ENCODE peak calls at places on chromosomes 4 and X, in ten cellular contexts. G is dorsolateral prefrontal cortex, F is hepatocyte, E is heart left ventricle, K is WERI-Rb-1, C is pancreas, D is endodermal cell, M is Peyer's patch, N is left lung, R is aorta. T is an unnamed sample.

GRCh38 chrX:55014897-55015299 is 14.7 kb downstream of the APEX2 start:
- DNase-seq in G (no peak), F (no peak), E (no peak), K (no peak), C (no peak), D (no peak), M (no peak), N (no peak), R (no peak), T (no peak)

GRCh38 chrX:24378706-24379105 is 18.3 kb downstream of the SUPT20HL1 start:
- DNase-seq in G (no peak), F (no peak), E (no peak), K (no peak), C (no peak), D (no peak), M (no peak), N (no peak), R (no peak), T (no peak)

GRCh38 chr4:6269400-6269650 is 325 bp upstream of the WFS1 start:
- DNase-seq in G (no peak), F (no peak), E (no peak), K (no peak), C (no peak), D (no peak), M (no peak), N (no peak), R (no peak), T (no peak)

GRCh38 chr4:3688018-3688998 is 77.9 kb upstream of the ADRA2C start:
- DNase-seq in G (no peak), F (no peak), E (no peak), K (no peak), C (peak), D (no peak), M (no peak), N (peak), R (peak), T (peak)

GRCh38 chr4:41569957-41570356 is 32.0 kb downstream of the LIMCH1 start:
- DNase-seq in G (no peak), F (no peak), E (peak), K (peak), C (no peak), D (no peak), M (no peak), N (no peak), R (no peak), T (peak)

GRCh38 chr4:8343051-8343966 is 73.8 kb downstream of the HTRA3 start:
- DNase-seq in G (no peak), F (no peak), E (peak), K (no peak), C (no peak), D (peak), M (no peak), N (peak), R (no peak), T (peak)

GRCh38 chrX:133053854-133054565 is 42.9 kb downstream of the USP26 start:
- DNase-seq in G (no peak), F (no peak), E (no peak), K (no peak), C (no peak), D (no peak), M (no peak), N (no peak), R (no peak), T (no peak)

GRCh38 chr4:149889976-149890375 is 74.3 kb upstream of the IQCM start:
- DNase-seq in G (no peak), F (no peak), E (no peak), K (no peak), C (no peak), D (no peak), M (no peak), N (no peak), R (no peak), T (no peak)

GRCh38 chrX:45852884-45853283 is 652.2 kb upstream of the DIPK2B start:
- DNase-seq in G (no peak), F (no peak), E (no peak), K (no peak), C (no peak), D (no peak), M (no peak), N (no peak), R (no peak), T (no peak)

GRCh38 chr4:179151770-179152169 is 1709.5 kb upstream of the AGA start:
- DNase-seq in G (no peak), F (no peak), E (no peak), K (no peak), C (no peak), D (peak), M (no peak), N (no peak), R (no peak), T (no peak)

GRCh38 chr4:165757426-165757825 is 115.6 kb upstream of the TLL1 start:
- DNase-seq in G (no peak), F (no peak), E (no peak), K (no peak), C (no peak), D (no peak), M (no peak), N (no peak), R (no peak), T (no peak)

GRCh38 chr4:123144626-123145025 is 222.2 kb upstream of the NUDT6 start:
- DNase-seq in G (no peak), F (no peak), E (no peak), K (no peak), C (no peak), D (no peak), M (no peak), N (no peak), R (no peak), T (no peak)

GRCh38 chr4:100517864-100518341 is at the start of gene EMCN:
- DNase-seq in G (no peak), F (no peak), E (peak), K (no peak), C (no peak), D (no peak), M (no peak), N (no peak), R (no peak), T (no peak)

GRCh38 chrX:149259241-149259640 is 245.9 kb downstream of the IDS start:
- DNase-seq in G (no peak), F (no peak), E (no peak), K (no peak), C (no peak), D (no peak), M (no peak), N (no peak), R (no peak), T (no peak)

GRCh38 chrX:69060631-69061408 is 104.4 kb downstream of the PJA1 start:
- DNase-seq in G (no peak), F (peak), E (peak), K (peak), C (peak), D (peak), M (no peak), N (no peak), R (no peak), T (peak)

GRCh38 chrX:1909419-1910206 is 294.8 kb downstream of the ASMT start:
- DNase-seq in G (no peak), F (no peak), E (no peak), K (no peak), C (no peak), D (no peak), M (no peak), N (no peak), R (no peak), T (no peak)

GRCh38 chrX:15343075-15343476 is 7.8 kb upstream of the PIGA start:
- DNase-seq in G (no peak), F (peak), E (no peak), K (no peak), C (no peak), D (no peak), M (no peak), N (no peak), R (no peak), T (peak)

GRCh38 chr4:7309636-7310035 is 117.3 kb downstream of the SORCS2 start:
- DNase-seq in G (no peak), F (no peak), E (no peak), K (no peak), C (peak), D (no peak), M (no peak), N (peak), R (no peak), T (peak)

GRCh38 chr4:128979934-128980333 is 113.4 kb downstream of the SCLT1 start:
- DNase-seq in G (no peak), F (peak), E (no peak), K (no peak), C (no peak), D (no peak), M (no peak), N (no peak), R (no peak), T (no peak)

GRCh38 chr4:109359040-109359646 is 56.7 kb upstream of the COL25A1 start:
- DNase-seq in G (no peak), F (no peak), E (no peak), K (no peak), C (no peak), D (no peak), M (no peak), N (no peak), R (no peak), T (no peak)

GRCh38 chr4:170026253-170026991 is at the start of gene MFAP3L:
- DNase-seq in G (peak), F (peak), E (peak), K (peak), C (peak), D (peak), M (peak), N (peak), R (peak), T (peak)

GRCh38 chrX:136497556-136498048 is at the start of gene HTATSF1:
- DNase-seq in G (peak), F (no peak), E (no peak), K (no peak), C (peak), D (no peak), M (no peak), N (peak), R (no peak), T (peak)

GRCh38 chr4:98482847-98483806 is 175.3 kb downstream of the TSPAN5 start:
- DNase-seq in G (no peak), F (no peak), E (no peak), K (no peak), C (no peak), D (no peak), M (no peak), N (no peak), R (no peak), T (no peak)

GRCh38 chr4:71396382-71396781 is 57.6 kb downstream of the SLC4A4 start:
- DNase-seq in G (no peak), F (peak), E (no peak), K (no peak), C (no peak), D (no peak), M (no peak), N (no peak), R (no peak), T (no peak)

GRCh38 chrX:25020391-25021131 is 4.8 kb upstream of the ARX start:
- DNase-seq in G (no peak), F (peak), E (peak), K (peak), C (no peak), D (peak), M (no peak), N (no peak), R (no peak), T (peak)

GRCh38 chr4:95715830-95716229 is 124.1 kb upstream of the PDHA2 start:
- DNase-seq in G (no peak), F (peak), E (no peak), K (no peak), C (no peak), D (no peak), M (no peak), N (no peak), R (no peak), T (no peak)

GRCh38 chr4:48296330-48296729 is 26.7 kb upstream of the TEC start:
- DNase-seq in G (no peak), F (no peak), E (no peak), K (no peak), C (no peak), D (peak), M (no peak), N (no peak), R (no peak), T (no peak)

GRCh38 chr4:2484993-2485392 is 16.1 kb downstream of the RNF4 start:
- DNase-seq in G (peak), F (peak), E (peak), K (no peak), C (peak), D (peak), M (peak), N (peak), R (peak), T (peak)

GRCh38 chr4:98664959-98665358 is 6.5 kb upstream of the TSPAN5 start:
- DNase-seq in G (no peak), F (no peak), E (no peak), K (no peak), C (no peak), D (no peak), M (no peak), N (no peak), R (no peak), T (no peak)

GRCh38 chr4:41442818-41443217 is 95.1 kb upstream of the LIMCH1 start:
- DNase-seq in G (no peak), F (no peak), E (no peak), K (no peak), C (no peak), D (no peak), M (no peak), N (no peak), R (no peak), T (no peak)

DNA sequence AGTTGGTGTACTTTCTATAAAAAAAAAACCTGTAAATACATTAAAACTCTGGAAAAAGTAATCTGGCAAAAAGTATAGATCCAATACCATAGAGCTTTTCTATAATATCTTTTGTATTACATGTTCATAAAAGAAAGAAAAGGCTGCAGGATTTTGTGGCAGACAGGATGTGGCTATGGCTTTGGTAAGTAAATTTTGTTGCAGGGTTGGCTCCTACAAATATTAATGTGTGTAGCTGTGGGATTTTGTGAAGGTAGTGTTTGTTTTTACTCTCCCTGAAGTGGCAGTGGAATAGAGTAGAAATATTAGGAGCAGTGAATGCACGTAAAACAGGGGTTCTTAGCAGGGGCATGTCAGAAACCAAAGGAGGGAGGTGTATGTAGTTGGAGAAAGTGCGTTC is 84.8 kb downstream of the TSPAN7 start:
- DNase-seq in G (no peak), F (no peak), E (no peak), K (no peak), C (no peak), D (no peak), M (no peak), N (no peak), R (no peak), T (no peak)
- H3K27ac ChIP-seq in G (no peak), F (no peak), E (no peak), K (no peak), C (no peak), D (no peak), M (no peak), N (no peak), R (no peak), T (no peak)

GRCh38 chr4:137967480-137968190 is 274.5 kb downstream of the SLC7A11 start:
- DNase-seq in G (no peak), F (no peak), E (no peak), K (no peak), C (no peak), D (no peak), M (no peak), N (no peak), R (no peak), T (no peak)
- H3K27ac ChIP-seq in G (no peak), F (no peak), E (no peak), K (no peak), C (no peak), D (no peak), M (no peak), N (no peak), R (no peak), T (no peak)

GRCh38 chr4:102246416-102246815 is 98.9 kb downstream of the SLC39A8 start:
- DNase-seq in G (no peak), F (no peak), E (no peak), K (no peak), C (no peak), D (no peak), M (no peak), N (no peak), R (no peak), T (no peak)

GRCh38 chr4:102244878-102245535 is 100.3 kb downstream of the SLC39A8 start:
- DNase-seq in G (no peak), F (no peak), E (no peak), K (no peak), C (peak), D (no peak), M (no peak), N (peak), R (no peak), T (no peak)

GRCh38 chr4:102252171-102252570 is 93.1 kb downstream of the SLC39A8 start:
- DNase-seq in G (no peak), F (no peak), E (no peak), K (no peak), C (no peak), D (no peak), M (no peak), N (no peak), R (no peak), T (no peak)

GRCh38 chr4:102250341-102250740 is 94.9 kb downstream of the SLC39A8 start:
- DNase-seq in G (no peak), F (no peak), E (no peak), K (no peak), C (peak), D (no peak), M (no peak), N (peak), R (no peak), T (no peak)

DNA sequence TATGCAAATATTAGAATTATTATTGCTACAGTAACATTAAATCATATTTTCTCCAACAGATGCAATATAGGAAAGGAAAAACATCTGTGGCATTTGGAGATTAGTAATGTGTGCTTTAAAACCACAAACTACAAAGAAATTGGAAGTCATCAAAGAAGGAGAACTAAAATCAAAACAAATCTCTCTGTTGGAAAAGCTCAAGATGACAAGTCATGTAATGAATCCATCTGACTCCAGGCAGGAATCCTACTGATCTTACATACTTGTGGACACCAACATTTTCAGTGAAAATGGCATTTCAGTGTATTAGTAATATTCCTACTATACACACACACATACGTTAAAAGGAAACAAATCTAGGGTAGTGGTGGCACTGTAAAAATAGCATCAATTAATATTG is 98.2 kb downstream of the SLC39A8 start:
- DNase-seq in G (no peak), F (no peak), E (no peak), K (no peak), C (no peak), D (no peak), M (no peak), N (no peak), R (no peak), T (no peak)
- H3K27ac ChIP-seq in G (no peak), F (no peak), E (no peak), K (no peak), C (no peak), D (no peak), M (no peak), N (no peak), R (no peak), T (no peak)

DNA sequence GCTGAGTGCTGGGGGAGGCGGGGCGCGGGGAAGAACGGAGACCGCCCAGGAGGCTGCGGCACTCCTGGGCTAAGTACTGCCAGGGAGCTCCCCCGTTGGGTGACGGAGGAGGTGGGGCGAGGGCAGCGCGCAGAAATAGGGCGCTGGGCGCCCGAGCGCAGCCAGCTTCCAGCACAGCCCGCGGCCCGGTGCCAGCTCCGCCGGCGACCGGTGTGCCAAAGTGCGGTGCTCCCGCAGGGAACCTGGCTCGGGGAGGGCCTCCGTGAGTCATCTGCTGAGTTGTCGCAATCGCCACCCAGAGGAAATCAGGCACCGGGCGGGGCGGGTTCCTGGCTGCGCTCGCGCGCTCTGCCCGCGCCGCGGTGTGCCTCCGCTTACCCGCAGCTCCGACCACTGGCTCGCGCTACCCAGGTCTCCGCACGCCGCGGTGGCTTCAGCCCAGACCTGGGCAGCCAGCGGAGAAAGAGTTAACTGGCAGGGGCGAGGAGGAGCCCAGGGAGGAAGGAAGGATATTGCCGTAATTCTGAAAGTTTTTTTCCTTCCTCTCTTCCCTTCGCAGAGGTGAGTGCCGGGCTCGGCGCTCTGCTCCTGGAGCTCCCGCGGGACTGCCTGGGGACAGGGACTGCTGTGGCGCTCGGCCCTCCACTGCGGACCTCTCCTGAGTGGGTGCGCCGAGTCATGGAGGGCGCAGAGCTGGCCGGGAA is at the start of gene GPAT3:
- DNase-seq in G (peak), F (peak), E (peak), K (peak), C (peak), D (peak), M (peak), N (peak), R (peak), T (peak)
- H3K27ac ChIP-seq in G (no peak), F (peak), E (peak), K (no peak), C (peak), D (no peak), M (peak), N (peak), R (no peak), T (peak)

GRCh38 chrX:131789664-131790063 is 233.4 kb upstream of the STK26 start:
- DNase-seq in G (no peak), F (no peak), E (no peak), K (no peak), C (no peak), D (no peak), M (no peak), N (no peak), R (no peak), T (no peak)

GRCh38 chrX:131792789-131793462 is 230.2 kb upstream of the STK26 start:
- DNase-seq in G (peak), F (no peak), E (peak), K (peak), C (peak), D (no peak), M (peak), N (no peak), R (peak), T (peak)

GRCh38 chrX:131792356-131792749 is 230.7 kb upstream of the STK26 start:
- DNase-seq in G (peak), F (no peak), E (peak), K (peak), C (peak), D (no peak), M (peak), N (no peak), R (peak), T (peak)

GRCh38 chrX:131795442-131796229 is 227.5 kb upstream of the STK26 start:
- DNase-seq in G (no peak), F (no peak), E (no peak), K (no peak), C (peak), D (no peak), M (no peak), N (no peak), R (no peak), T (no peak)

DNA sequence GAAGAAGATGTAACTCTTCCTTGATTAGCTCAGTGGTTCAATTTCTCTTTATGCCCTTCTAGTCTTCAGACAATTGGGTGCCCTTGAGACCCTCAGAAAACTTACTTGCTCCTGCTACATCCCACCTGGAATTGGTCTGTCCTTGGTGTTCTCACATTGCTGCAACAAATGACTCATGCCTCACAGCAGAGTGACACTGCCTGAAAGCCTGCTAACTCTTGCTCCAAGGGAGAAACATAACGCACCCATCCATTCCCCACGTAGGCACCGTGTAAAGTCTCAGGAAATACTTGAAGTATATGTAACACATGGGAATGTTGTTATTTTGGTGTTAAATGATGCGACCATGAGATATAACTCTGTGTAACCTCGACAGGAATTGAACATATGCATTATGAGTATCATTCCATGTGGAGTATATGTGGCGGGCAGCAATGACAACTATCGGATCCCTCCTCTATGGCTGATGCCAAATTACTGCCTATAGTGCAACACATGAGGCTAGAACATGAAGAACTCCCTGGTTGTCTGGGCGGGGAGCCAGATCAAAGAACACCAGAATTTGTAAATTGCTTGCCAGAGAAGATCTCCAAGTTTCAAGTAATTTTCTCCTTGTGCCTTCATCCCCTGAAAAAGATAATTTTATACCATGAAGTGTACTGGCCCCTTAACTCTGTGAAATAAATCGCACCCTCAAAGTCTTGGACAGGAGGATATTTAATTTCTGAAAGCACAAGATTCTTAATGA is 231.3 kb upstream of the STK26 start:
- DNase-seq in G (no peak), F (no peak), E (no peak), K (no peak), C (no peak), D (no peak), M (no peak), N (no peak), R (no peak), T (no peak)
- H3K27ac ChIP-seq in G (no peak), F (no peak), E (no peak), K (peak), C (no peak), D (no peak), M (no peak), N (no peak), R (no peak), T (no peak)

T was measured in right cardiac atrium.